ENCODE peak calls at places on chromosomes 13 and 19, in eight cellular contexts. J, A, D, O, C, M, P and B are unnamed samples.

GRCh38 chr19:3358919-3359849 is 7.2 kb upstream of the NFIC start:
- DNase-seq in J (peak), A (no peak), D (peak), O (peak), C (peak), M (peak), P (peak), B (peak)

GRCh38 chr13:21402586-21403307 is 56.4 kb downstream of the ZDHHC20 start:
- DNase-seq in J (no peak), A (peak), D (no peak), O (no peak), C (peak), M (no peak), P (no peak), B (no peak)

GRCh38 chr13:23570931-23571330 is 719 bp downstream of the TNFRSF19 start:
- DNase-seq in J (no peak), A (peak), D (no peak), O (no peak), C (peak), M (no peak), P (no peak), B (no peak)

GRCh38 chr19:20273951-20274578 is 107.1 kb downstream of the ZNF486 start:
- DNase-seq in J (no peak), A (no peak), D (no peak), O (no peak), C (no peak), M (no peak), P (no peak), B (no peak)

GRCh38 chr19:32018014-32018413 is 327.4 kb upstream of the ZNF507 start:
- DNase-seq in J (no peak), A (peak), D (no peak), O (no peak), C (no peak), M (no peak), P (no peak), B (no peak)

GRCh38 chr13:19632915-19633339 is 532 bp upstream of the MPHOSPH8 start:
- DNase-seq in J (no peak), A (no peak), D (no peak), O (no peak), C (no peak), M (no peak), P (no peak), B (no peak)

GRCh38 chr19:47680858-47681332 is 32.3 kb upstream of the EHD2 start:
- DNase-seq in J (no peak), A (no peak), D (no peak), O (no peak), C (no peak), M (no peak), P (no peak), B (no peak)

GRCh38 chr19:47032171-47032811 is 12.7 kb downstream of the NPAS1 start:
- DNase-seq in J (peak), A (no peak), D (peak), O (peak), C (no peak), M (no peak), P (peak), B (peak)

GRCh38 chr19:38245826-38246498 is 10.2 kb downstream of the PPP1R14A start:
- DNase-seq in J (no peak), A (no peak), D (no peak), O (no peak), C (peak), M (no peak), P (no peak), B (no peak)

GRCh38 chr19:48064509-48064908 is 20.6 kb upstream of the CABP5 start:
- DNase-seq in J (no peak), A (peak), D (no peak), O (no peak), C (no peak), M (no peak), P (no peak), B (no peak)

GRCh38 chr13:19658192-19658591 is 24.7 kb downstream of the MPHOSPH8 start:
- DNase-seq in J (no peak), A (no peak), D (no peak), O (no peak), C (peak), M (no peak), P (no peak), B (no peak)

GRCh38 chr19:31312004-31312403 is 37.2 kb downstream of the TSHZ3 start:
- DNase-seq in J (no peak), A (peak), D (no peak), O (no peak), C (peak), M (no peak), P (no peak), B (no peak)

GRCh38 chr19:16051254-16052025 is 24.9 kb upstream of the TPM4 start:
- DNase-seq in J (no peak), A (no peak), D (no peak), O (no peak), C (peak), M (no peak), P (no peak), B (no peak)

GRCh38 chr13:43156916-43157315 is 133.5 kb downstream of the DNAJC15 start:
- DNase-seq in J (no peak), A (peak), D (no peak), O (no peak), C (no peak), M (no peak), P (no peak), B (no peak)

GRCh38 chr13:27117158-27117557 is 54.5 kb downstream of the USP12 start:
- DNase-seq in J (no peak), A (peak), D (no peak), O (no peak), C (no peak), M (no peak), P (no peak), B (no peak)

GRCh38 chr13:42486711-42487198 is 87.2 kb upstream of the TNFSF11 start:
- DNase-seq in J (no peak), A (peak), D (no peak), O (no peak), C (peak), M (no peak), P (no peak), B (no peak)

GRCh38 chr13:52406629-52407028 is 657 bp upstream of the THSD1 start:
- DNase-seq in J (no peak), A (no peak), D (no peak), O (no peak), C (no peak), M (no peak), P (no peak), B (no peak)

GRCh38 chr13:99931462-99931861 is 40.1 kb downstream of the ZIC5 start:
- DNase-seq in J (no peak), A (no peak), D (no peak), O (no peak), C (no peak), M (no peak), P (no peak), B (no peak)

GRCh38 chr19:4622695-4623421 is 16.5 kb upstream of the TNFAIP8L1 start:
- DNase-seq in J (no peak), A (no peak), D (no peak), O (no peak), C (no peak), M (no peak), P (no peak), B (no peak)

GRCh38 chr19:4620675-4621074 is 18.6 kb upstream of the TNFAIP8L1 start:
- DNase-seq in J (no peak), A (no peak), D (no peak), O (no peak), C (no peak), M (no peak), P (no peak), B (no peak)

GRCh38 chr19:4619668-4620294 is 19.5 kb upstream of the TNFAIP8L1 start:
- DNase-seq in J (no peak), A (no peak), D (no peak), O (no peak), C (no peak), M (no peak), P (no peak), B (no peak)

GRCh38 chr19:4624301-4624700 is 15.0 kb upstream of the TNFAIP8L1 start:
- DNase-seq in J (no peak), A (no peak), D (no peak), O (no peak), C (no peak), M (no peak), P (no peak), B (no peak)

GRCh38 chr19:4624733-4625362 is 14.5 kb upstream of the TNFAIP8L1 start:
- DNase-seq in J (peak), A (no peak), D (no peak), O (no peak), C (peak), M (no peak), P (no peak), B (no peak)
- TF ChIP-seq CTCF in J (peak), A (peak), D (peak), O (no peak), C (peak), M (no peak), P (no peak), B (peak)

GRCh38 chr19:990746-991145 is 6.6 kb downstream of the WDR18 start:
- DNase-seq in J (no peak), A (no peak), D (no peak), O (no peak), C (no peak), M (no peak), P (no peak), B (no peak)

GRCh38 chr19:991174-991931 is 7.2 kb downstream of the WDR18 start:
- DNase-seq in J (peak), A (no peak), D (no peak), O (peak), C (peak), M (no peak), P (no peak), B (peak)

GRCh38 chr19:992670-993055 is 7.6 kb upstream of the GRIN3B start:
- DNase-seq in J (no peak), A (no peak), D (no peak), O (no peak), C (no peak), M (no peak), P (no peak), B (no peak)

GRCh38 chr19:993361-993830 is 6.8 kb upstream of the GRIN3B start:
- DNase-seq in J (no peak), A (no peak), D (no peak), O (no peak), C (no peak), M (no peak), P (no peak), B (no peak)

GRCh38 chr19:991932-992669 is 8.0 kb downstream of the WDR18 start:
- DNase-seq in J (no peak), A (no peak), D (no peak), O (no peak), C (no peak), M (no peak), P (no peak), B (no peak)
- TF ChIP-seq CTCF in J (no peak), A (no peak), D (no peak), O (no peak), C (no peak), M (no peak), P (no peak), B (no peak)

GRCh38 chr13:48644141-48644540 is 9.6 kb upstream of the CYSLTR2 start:
- DNase-seq in J (no peak), A (no peak), D (no peak), O (no peak), C (no peak), M (no peak), P (no peak), B (no peak)

GRCh38 chr13:48642061-48642460 is 11.7 kb upstream of the CYSLTR2 start:
- DNase-seq in J (no peak), A (no peak), D (no peak), O (no peak), C (no peak), M (no peak), P (no peak), B (no peak)

GRCh38 chr13:48641404-48641803 is 12.3 kb upstream of the CYSLTR2 start:
- DNase-seq in J (no peak), A (no peak), D (no peak), O (no peak), C (no peak), M (no peak), P (no peak), B (no peak)

GRCh38 chr13:48644951-48645350 is 8.8 kb upstream of the CYSLTR2 start:
- DNase-seq in J (no peak), A (no peak), D (no peak), O (no peak), C (no peak), M (no peak), P (no peak), B (no peak)

GRCh38 chr13:48643159-48643558 is 10.6 kb upstream of the CYSLTR2 start:
- DNase-seq in J (no peak), A (no peak), D (no peak), O (no peak), C (no peak), M (no peak), P (no peak), B (no peak)
- TF ChIP-seq CTCF in J (no peak), A (no peak), D (no peak), O (no peak), C (no peak), M (no peak), P (no peak), B (no peak)

GRCh38 chr19:10227215-10227971 is 3.7 kb downstream of the S1PR2 start:
- DNase-seq in J (no peak), A (no peak), D (no peak), O (no peak), C (peak), M (no peak), P (no peak), B (no peak)
- TF ChIP-seq CTCF in J (peak), A (no peak), D (peak), O (no peak), C (no peak), M (no peak), P (no peak), B (no peak)

DNA sequence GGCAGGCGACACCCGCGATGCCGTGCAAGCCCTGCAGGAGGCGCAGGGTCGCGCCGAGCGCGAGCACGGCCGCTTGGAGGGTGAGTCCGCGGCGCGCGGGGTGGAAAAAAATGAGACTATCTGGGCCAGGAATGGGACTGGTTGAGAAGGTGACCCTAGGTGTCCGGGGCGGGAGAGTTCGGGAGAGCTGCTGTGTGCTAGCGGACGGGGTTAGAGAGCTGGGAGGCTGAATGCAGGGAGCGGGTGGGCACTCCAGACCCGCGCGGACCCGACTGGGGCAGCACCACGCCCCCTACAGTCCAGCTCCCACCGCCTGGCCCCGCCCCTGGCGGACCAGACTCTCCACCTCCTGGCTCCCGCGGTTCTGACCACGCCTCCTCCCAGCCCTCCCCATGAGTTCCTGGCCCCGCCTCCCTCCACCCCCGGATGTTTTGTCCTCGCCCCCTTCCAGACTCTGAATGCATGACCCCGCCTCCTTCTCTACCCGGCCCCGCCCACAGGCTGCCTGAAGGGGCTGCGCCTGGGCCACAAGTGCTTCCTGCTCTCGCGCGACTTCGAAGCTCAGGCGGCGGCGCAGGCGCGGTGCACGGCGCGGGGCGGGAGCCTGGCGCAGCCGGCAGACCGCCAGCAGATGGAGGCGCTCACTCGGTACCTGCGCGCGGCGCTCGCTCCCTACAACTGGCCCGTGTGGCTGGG is 1.5 kb downstream of the CLEC11A start:
- DNase-seq in J (peak), A (peak), D (peak), O (peak), C (peak), M (peak), P (peak), B (peak)
- TF ChIP-seq CTCF in J (peak), A (peak), D (peak), O (peak), C (peak), M (peak), P (no peak), B (peak)

DNA sequence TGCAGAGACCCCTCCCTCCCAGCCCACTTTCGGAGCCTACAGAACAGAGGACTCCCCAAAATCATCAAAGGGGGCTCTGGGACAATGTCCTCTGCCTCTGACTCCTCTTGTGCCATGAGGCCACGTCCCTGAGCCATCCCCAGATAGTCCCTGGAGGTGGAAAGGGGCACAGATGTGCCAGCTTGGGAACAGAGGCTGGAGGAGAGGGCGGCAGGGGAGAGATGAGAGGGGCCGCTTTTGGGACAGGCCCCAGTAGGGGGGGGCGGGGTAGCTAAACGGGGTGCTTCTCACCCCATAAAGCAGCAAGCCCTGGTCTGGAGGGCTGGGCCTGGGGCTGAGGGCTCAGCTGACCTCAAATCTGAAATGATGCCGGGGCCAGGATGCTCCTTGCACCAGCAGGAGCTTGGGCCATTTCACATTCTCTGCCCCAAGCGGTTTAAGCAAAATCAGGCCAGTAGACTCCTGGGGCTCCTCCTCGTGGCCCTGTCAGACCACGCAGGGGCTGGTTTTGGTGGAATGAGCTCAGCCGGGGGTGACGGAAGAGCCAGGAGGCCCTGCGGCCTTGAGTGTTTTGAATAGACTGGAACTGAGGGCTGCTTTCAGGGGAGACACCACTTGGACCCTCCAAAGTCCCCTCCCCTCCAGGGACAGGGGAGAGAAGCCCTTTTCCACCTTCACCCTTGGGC is 27.1 kb downstream of the ONECUT3 start:
- DNase-seq in J (no peak), A (no peak), D (no peak), O (no peak), C (no peak), M (no peak), P (no peak), B (peak)
- TF ChIP-seq CTCF in J (no peak), A (peak), D (no peak), O (no peak), C (peak), M (no peak), P (no peak), B (no peak)